ENCODE peak calls at places on chromosome 2, in nine cellular contexts. F is GM03348, T is brain microvascular endothelial cell, B is midbrain, G is GM04504, Q is progenitor cell of endocrine pancreas, U is mucosa of gallbladder, Z is ovary, O is left ventricle myocardium inferior. M is an unnamed sample.

GRCh38 chr2:167652401-167652800 is 595.0 kb downstream of the STK39 start:
- DNase-seq in B (no peak), U (no peak), Z (no peak), O (no peak), F (no peak), G (no peak), Q (no peak), T (peak), M (no peak)

GRCh38 chr2:101518470-101519172 is 43.7 kb upstream of the RFX8 start:
- DNase-seq in Z (peak), T (peak), O (peak), G (no peak), Q (no peak), B (peak), U (no peak), F (peak), M (no peak)

GRCh38 chr2:4424153-4424552 is 720.8 kb downstream of the DCDC2C start:
- DNase-seq in B (no peak), T (no peak), G (no peak), U (no peak), Q (no peak), Z (no peak), O (no peak), F (no peak), M (no peak)

GRCh38 chr2:200749631-200750322 is 61.9 kb upstream of the BZW1 start:
- DNase-seq in B (no peak), U (no peak), T (no peak), G (no peak), Z (no peak), F (no peak), O (no peak), Q (no peak), M (no peak)

GRCh38 chr2:155377931-155378444 is 679.5 kb downstream of the KCNJ3 start:
- DNase-seq in F (no peak), Q (no peak), O (no peak), B (no peak), G (no peak), Z (no peak), T (peak), U (no peak), M (no peak)

GRCh38 chr2:136207030-136207623 is 89.2 kb upstream of the CXCR4 start:
- DNase-seq in F (no peak), Z (no peak), B (no peak), U (no peak), G (no peak), Q (no peak), T (no peak), O (peak), M (no peak)

GRCh38 chr2:25078171-25079049 is 36.5 kb downstream of the EFR3B start:
- DNase-seq in Q (no peak), F (peak), G (peak), O (no peak), B (no peak), Z (no peak), T (peak), U (no peak), M (peak)

GRCh38 chr2:136534817-136535216 is 230.5 kb upstream of the THSD7B start:
- DNase-seq in T (no peak), B (no peak), O (peak), U (no peak), Z (no peak), F (no peak), G (no peak), Q (no peak), M (no peak)

GRCh38 chr2:27885656-27886055 is 4.5 kb downstream of the RBKS start:
- DNase-seq in G (no peak), Q (no peak), B (no peak), F (peak), T (no peak), Z (no peak), U (no peak), O (no peak), M (no peak)